ENCODE peak calls at places on chromosomes 7 and 10, in four cellular contexts. B is mesendoderm, R is bronchial epithelial cell, V is iris pigment epithelial cell. A is an unnamed sample.
A peak's percentile ranks its signal among the peaks of the same experiment; 100 is the strongest.

GRCh38 chr7:90958669-90959068 is 305.6 kb upstream of the FZD1 start:
- DNase-seq in R (no peak), B (no peak), V (peak; percentile 92), A (no peak)

GRCh38 chr10:102413806-102414561 is 4.6 kb downstream of the PSD start:
- DNase-seq in V (no peak), R (no peak), B (no peak), A (no peak)

GRCh38 chr7:117097860-117098259 is 144.6 kb downstream of the ST7 start:
- DNase-seq in R (no peak), B (no peak), V (no peak), A (no peak)

GRCh38 chr7:24716480-24717246 is 40.6 kb downstream of the GSDME start:
- DNase-seq in R (no peak), B (no peak), V (no peak), A (no peak)

GRCh38 chr10:131422731-131423130 is 111.2 kb upstream of the TCERG1L start:
- DNase-seq in R (no peak), V (no peak), B (no peak), A (no peak)

GRCh38 chr10:94439275-94439861 is 37.0 kb downstream of the TBC1D12 start:
- DNase-seq in R (peak; percentile 2), V (peak; percentile 25), B (peak; percentile 40), A (peak; percentile 3)

GRCh38 chr10:35934637-35934995 is 292.5 kb upstream of the FZD8 start:
- DNase-seq in V (no peak), R (no peak), B (no peak), A (no peak)

GRCh38 chr10:63264852-63265617 is 131.9 kb downstream of the NRBF2 start:
- DNase-seq in V (peak; percentile 76), B (peak; percentile 78), R (peak; percentile 57), A (peak; percentile 64)

GRCh38 chr7:136877990-136878389 is 9.5 kb downstream of the CHRM2 start:
- DNase-seq in B (no peak), V (peak; percentile 27), R (no peak), A (no peak)

GRCh38 chr7:45656431-45656830 is 82.3 kb downstream of the ADCY1 start:
- DNase-seq in V (no peak), B (no peak), R (no peak), A (no peak)

GRCh38 chr7:80851896-80852476 is 66.9 kb downstream of the SEMA3C start:
- DNase-seq in V (peak; percentile 90), R (peak; percentile 86), B (no peak), A (peak; percentile 57)

GRCh38 chr10:35126062-35126529 is 550 bp upstream of the CREM start:
- DNase-seq in V (no peak), R (no peak), B (no peak), A (no peak)

GRCh38 chr10:10677479-10677878 is 340.2 kb upstream of the CELF2 start:
- DNase-seq in V (peak; percentile 86), B (peak; percentile 88), R (peak; percentile 78), A (peak; percentile 5)

GRCh38 chr10:118447478-118447877 is 105.4 kb upstream of the FAM204A start:
- DNase-seq in V (no peak), R (no peak), B (no peak), A (peak; percentile 29)

GRCh38 chr7:29989257-29989995 is at the start of gene SCRN1:
- DNase-seq in B (peak; percentile 63), V (peak; percentile 32), R (no peak), A (peak; percentile 42)

GRCh38 chr7:17946591-17946990 is 6.3 kb upstream of the SNX13 start:
- DNase-seq in B (no peak), R (no peak), V (no peak), A (no peak)

GRCh38 chr10:58577394-58577793 is 64.7 kb downstream of the BICC1 start:
- DNase-seq in V (peak; percentile 88), R (no peak), B (no peak), A (no peak)

GRCh38 chr7:16130127-16131110 is 290.9 kb downstream of the CRPPA start:
- DNase-seq in B (no peak), V (no peak), R (peak; percentile 25), A (no peak)

GRCh38 chr10:100817268-100817839 is 72.0 kb downstream of the PAX2 start:
- DNase-seq in R (no peak), V (no peak), B (peak; percentile 81), A (no peak)